ENCODE peak calls at places on chromosomes 7 and 10, in four cellular contexts. M, J, L and D are unnamed samples.
A peak's percentile ranks its signal among the peaks of the same experiment; 100 is the strongest.

GRCh38 chr10:113454341-113455061 is 98.4 kb upstream of the HABP2 start:
- DNase-seq in J (no peak), L (peak; percentile 40), M (no peak), D (peak; percentile 40)

GRCh38 chr10:50637003-50637579 is 13.3 kb upstream of the SGMS1 start:
- DNase-seq in M (no peak), L (no peak), J (peak; percentile 23), D (no peak)

GRCh38 chr10:50739618-50740350 is at the start of gene ASAH2B:
- DNase-seq in L (peak; percentile 43), J (peak; percentile 73), M (peak; percentile 90), D (peak; percentile 87)

GRCh38 chr10:60565492-60565891 is 175.8 kb upstream of the ANK3 start:
- DNase-seq in J (no peak), L (no peak), M (no peak), D (no peak)

GRCh38 chr10:50561266-50561665 is 62.5 kb downstream of the SGMS1 start:
- DNase-seq in L (no peak), J (peak; percentile 96), M (no peak), D (no peak)

GRCh38 chr10:112536663-112537062 is 89.6 kb downstream of the VTI1A start:
- DNase-seq in J (no peak), M (no peak), L (no peak), D (no peak)

GRCh38 chr10:84214046-84214572 is 11.2 kb downstream of the LRIT2 start:
- DNase-seq in L (no peak), M (no peak), J (no peak), D (no peak)

GRCh38 chr7:120402801-120403200 is 129.8 kb downstream of the KCND2 start:
- DNase-seq in J (peak; percentile 57), L (no peak), M (no peak), D (no peak)

GRCh38 chr7:108347616-108348015 is 108.6 kb downstream of the NRCAM start:
- DNase-seq in M (no peak), L (no peak), J (peak; percentile 68), D (no peak)

GRCh38 chr10:52314822-52315552 is 906 bp downstream of the DKK1 start:
- DNase-seq in M (peak; percentile 81), J (peak; percentile 49), L (no peak), D (peak; percentile 56)

GRCh38 chr7:28044825-28045224 is 135.8 kb downstream of the JAZF1 start:
- DNase-seq in L (no peak), J (no peak), M (no peak), D (no peak)

GRCh38 chr7:150944066-150945042 is 33.8 kb downstream of the KCNH2 start:
- DNase-seq in M (peak; percentile 60), J (no peak), L (no peak), D (no peak)

GRCh38 chr10:76961841-76962240 is 675.8 kb downstream of the KCNMA1 start:
- DNase-seq in J (no peak), L (no peak), M (no peak), D (no peak)

GRCh38 chr10:86057708-86058107 is 308.9 kb downstream of the GRID1 start:
- DNase-seq in M (no peak), J (no peak), L (no peak), D (no peak)

GRCh38 chr7:114979388-114979787 is 57.5 kb downstream of the MDFIC start:
- DNase-seq in M (no peak), L (no peak), J (peak; percentile 86), D (peak; percentile 74)

GRCh38 chr7:87875151-87876039 is 765 bp downstream of the SLC25A40 start:
- DNase-seq in L (peak; percentile 49), J (no peak), M (peak; percentile 92), D (no peak)

GRCh38 chr7:123500878-123501489 is 33.4 kb downstream of the IQUB start:
- DNase-seq in J (no peak), L (no peak), M (no peak), D (no peak)

GRCh38 chr7:46100521-46100920 is 179.4 kb upstream of the IGFBP3 start:
- DNase-seq in J (no peak), M (no peak), L (no peak), D (no peak)

GRCh38 chr10:85919358-85920022 is 447.1 kb downstream of the GRID1 start:
- DNase-seq in M (no peak), J (no peak), L (no peak), D (no peak)

GRCh38 chr7:5646846-5647245 is 134.6 kb downstream of the RNF216 start:
- DNase-seq in L (no peak), M (no peak), J (peak; percentile 74), D (no peak)

GRCh38 chr10:69863580-69863979 is 61.9 kb downstream of the COL13A1 start:
- DNase-seq in L (no peak), J (peak; percentile 40), M (no peak), D (no peak)

GRCh38 chr10:77401681-77402080 is 235.9 kb downstream of the KCNMA1 start:
- DNase-seq in L (no peak), M (no peak), J (no peak), D (no peak)

GRCh38 chr7:152924238-152924637 is 164.7 kb downstream of the ACTR3B start:
- DNase-seq in M (no peak), L (no peak), J (no peak), D (no peak)

DNA sequence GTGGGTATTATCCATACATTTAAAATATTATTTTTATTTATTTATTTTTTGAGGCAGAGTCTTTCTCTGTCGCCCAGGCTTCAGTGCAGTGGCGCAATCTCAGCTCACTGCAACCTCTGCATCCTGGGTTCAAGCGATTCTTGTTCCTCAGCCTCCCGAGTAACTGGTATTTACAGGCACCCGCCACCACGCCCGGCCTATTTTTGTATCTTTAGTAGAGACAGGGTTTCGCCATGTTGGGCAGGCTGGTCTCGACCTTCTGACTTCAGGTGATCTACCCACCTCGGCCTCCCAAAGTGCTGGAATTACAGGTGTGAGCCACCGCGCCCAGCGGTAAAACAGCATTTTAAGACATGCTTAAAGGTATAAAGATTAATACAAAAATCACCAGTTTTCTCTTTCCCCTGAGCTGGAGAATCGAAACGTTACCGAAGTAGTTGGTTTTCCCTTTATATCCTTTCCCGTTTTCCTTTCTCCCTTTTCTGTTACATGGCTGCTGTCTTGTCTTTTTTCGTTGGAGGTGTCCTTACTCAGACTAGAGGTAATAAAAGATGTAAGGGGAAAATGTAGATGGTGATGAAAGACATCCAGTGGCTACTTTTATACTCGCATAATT is 1.7 kb downstream of the ARL5B start:
- DNase-seq in L (no peak), J (no peak), M (no peak), D (no peak)
- H3K36me3 ChIP-seq in L (peaks cover 37% of the 10 kb centered on the region), J (no peaks in the 10 kb centered on the region), M (no peaks in the 10 kb centered on the region), D (no peaks in the 10 kb centered on the region)

GRCh38 chr10:3837909-3838722 is 53.1 kb upstream of the KLF6 start:
- DNase-seq in L (no peak), M (no peak), J (no peak), D (no peak)
- H3K27ac ChIP-seq in L (no peak overlapping the region), M (no peak overlapping the region), J (no peak overlapping the region), D (no peak overlapping the region)

GRCh38 chr10:102148275-102148674 is 3.9 kb upstream of the NOLC1 start:
- DNase-seq in M (no peak), L (no peak), J (no peak), D (no peak)
- H3K36me3 ChIP-seq in M (peaks cover 49% of the 10 kb centered on the region), L (peaks cover 94% of the 10 kb centered on the region), J (peaks cover 59% of the 10 kb centered on the region), D (peaks cover 25% of the 10 kb centered on the region)

DNA sequence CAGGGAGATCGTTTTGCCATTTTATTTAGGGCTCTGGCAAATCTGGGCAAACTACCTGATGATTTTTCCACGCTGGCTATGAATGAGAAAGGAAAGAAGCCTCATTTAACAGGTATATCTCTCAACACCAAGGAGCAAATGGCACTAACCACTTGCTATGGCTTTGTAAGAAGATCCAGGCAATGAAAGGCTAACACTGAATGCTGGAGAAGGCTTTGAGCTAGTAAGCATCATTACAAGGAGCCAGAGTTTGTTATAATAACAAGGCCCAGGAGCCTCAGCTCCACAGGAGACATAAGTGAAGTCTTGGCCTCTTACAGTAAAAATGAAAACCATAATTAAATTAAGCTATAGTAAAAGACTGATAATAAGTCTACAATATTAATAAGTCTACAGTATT is 123.1 kb downstream of the CNOT4 start:
- DNase-seq in M (no peak), L (no peak), J (no peak), D (no peak)
- H3K27ac ChIP-seq in M (no peak overlapping the region), L (no peak overlapping the region), J (no peak overlapping the region), D (no peak overlapping the region)

GRCh38 chr7:29956477-29956836 is 33.1 kb downstream of the SCRN1 start:
- DNase-seq in M (no peak), J (no peak), L (no peak), D (no peak)

GRCh38 chr7:29955799-29956476 is 33.7 kb downstream of the SCRN1 start:
- DNase-seq in M (peak; percentile 83), J (no peak), L (peak; percentile 69), D (no peak)

GRCh38 chr7:29957921-29958320 is 31.7 kb downstream of the SCRN1 start:
- DNase-seq in M (no peak), J (no peak), L (peak; percentile 68), D (no peak)

GRCh38 chr7:29957521-29957920 is 32.1 kb downstream of the SCRN1 start:
- DNase-seq in M (no peak), J (no peak), L (no peak), D (no peak)

GRCh38 chr7:29958667-29959358 is 30.8 kb downstream of the SCRN1 start:
- DNase-seq in J (no peak), M (no peak), L (no peak), D (no peak)
- H3K36me3 ChIP-seq in J (peaks cover 26% of the 10 kb centered on the region), M (no peaks in the 10 kb centered on the region), L (peaks cover 46% of the 10 kb centered on the region), D (no peaks in the 10 kb centered on the region)

GRCh38 chr10:71716406-71716805 is 3.2 kb downstream of the C10orf105 start:
- DNase-seq in M (no peak), L (no peak), J (no peak), D (no peak)

GRCh38 chr10:71714592-71714991 is 5.0 kb downstream of the C10orf105 start:
- DNase-seq in J (no peak), M (no peak), L (no peak), D (no peak)

GRCh38 chr10:71715026-71715425 is 4.6 kb downstream of the C10orf105 start:
- DNase-seq in M (no peak), L (no peak), J (no peak), D (peak; percentile 46)

GRCh38 chr10:71717056-71717755 is 2.4 kb downstream of the C10orf105 start:
- DNase-seq in L (no peak), J (no peak), M (no peak), D (no peak)

GRCh38 chr10:71715860-71716259 is 3.7 kb downstream of the C10orf105 start:
- DNase-seq in J (no peak), M (no peak), L (no peak), D (no peak)
- H3K27ac ChIP-seq in J (no peak overlapping the region), M (peak overlapping the region; percentile 88), L (no peak overlapping the region), D (no peak overlapping the region)

GRCh38 chr10:35532141-35532540 is 73.0 kb upstream of the GJD4 start:
- DNase-seq in J (no peak), M (no peak), L (no peak), D (no peak)
- H3K36me3 ChIP-seq in J (peaks cover 30% of the 10 kb centered on the region), M (peaks cover 52% of the 10 kb centered on the region), L (peaks cover 54% of the 10 kb centered on the region), D (peaks cover 4% of the 10 kb centered on the region)

DNA sequence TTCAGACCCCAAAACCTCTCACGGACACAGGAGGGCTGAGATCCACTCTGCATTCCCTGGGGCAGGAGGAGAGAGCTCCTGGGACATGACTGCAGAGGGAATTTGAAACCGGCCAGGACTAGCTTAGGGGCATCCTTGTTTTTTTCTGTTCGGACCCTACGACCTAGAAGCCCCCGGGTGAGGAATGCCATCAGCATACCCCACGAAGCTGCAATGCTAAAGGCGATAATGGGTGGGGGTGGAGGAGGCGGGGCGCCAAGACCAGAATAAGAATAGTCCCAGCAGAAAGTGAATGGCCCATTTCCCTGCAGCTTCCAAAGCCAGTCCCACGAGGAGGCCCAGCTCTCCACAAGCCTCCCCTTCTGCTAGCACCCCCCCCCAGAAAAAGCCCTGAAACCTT is 4.0 kb downstream of the PDGFA start:
- DNase-seq in L (no peak), M (no peak), J (no peak), D (no peak)
- H3K27ac ChIP-seq in L (no peak overlapping the region), M (peak overlapping the region; percentile 38), J (peak overlapping the region; percentile 38), D (no peak overlapping the region)